ENCODE peak calls at places on chromosomes 3 and 15, in four cellular contexts. One of them, this sample, is unnamed.

GRCh38 chr3:123028233-123028828 is 768 bp upstream of the SEMA5B start:
- DNase-seq in PC-3: peak; percentile 80
- DNase-seq in GM23248: peak; percentile 84
- DNase-seq in SK-N-SH: peak; percentile 79
- DNase-seq in this sample: peak; percentile 88

GRCh38 chr3:122497425-122497824 is 17.3 kb downstream of the KPNA1 start:
- DNase-seq in GM23248: peak; percentile 94
- DNase-seq in SK-N-SH: no peak
- DNase-seq in PC-3: peak; percentile 95
- DNase-seq in this sample: no peak

GRCh38 chr3:53123953-53124352 is 6.3 kb downstream of the RFT1 start:
- DNase-seq in SK-N-SH: no peak
- DNase-seq in PC-3: no peak
- DNase-seq in GM23248: no peak
- DNase-seq in this sample: no peak

GRCh38 chr3:43995078-43995928 is 246.4 kb upstream of the TOPAZ1 start:
- DNase-seq in SK-N-SH: peak; percentile 80
- DNase-seq in PC-3: peak; percentile 50
- DNase-seq in GM23248: peak; percentile 70
- DNase-seq in this sample: peak; percentile 77

GRCh38 chr3:100073555-100074307 is 40.6 kb downstream of the FILIP1L start:
- DNase-seq in PC-3: no peak
- DNase-seq in GM23248: no peak
- DNase-seq in SK-N-SH: no peak
- DNase-seq in this sample: peak; percentile 58

GRCh38 chr3:38552364-38552763 is 56.2 kb downstream of the EXOG start:
- DNase-seq in PC-3: no peak
- DNase-seq in SK-N-SH: no peak
- DNase-seq in GM23248: no peak
- DNase-seq in this sample: no peak

GRCh38 chr15:79562538-79563298 is 130.6 kb downstream of the MINAR1 start:
- DNase-seq in SK-N-SH: no peak
- DNase-seq in PC-3: no peak
- DNase-seq in GM23248: peak; percentile 33
- DNase-seq in this sample: no peak

GRCh38 chr3:197525706-197526105 is 30.1 kb downstream of the BDH1 start:
- DNase-seq in SK-N-SH: no peak
- DNase-seq in PC-3: peak; percentile 53
- DNase-seq in GM23248: peak; percentile 32
- DNase-seq in this sample: no peak

GRCh38 chr3:114452176-114452744 is 158.4 kb downstream of the TIGIT start:
- DNase-seq in GM23248: no peak
- DNase-seq in PC-3: no peak
- DNase-seq in SK-N-SH: no peak
- DNase-seq in this sample: no peak

GRCh38 chr15:74335396-74335795 is 32.0 kb downstream of the CYP11A1 start:
- DNase-seq in SK-N-SH: no peak
- DNase-seq in GM23248: no peak
- DNase-seq in PC-3: no peak
- DNase-seq in this sample: no peak

GRCh38 chr15:40327338-40327917 is 3.9 kb downstream of the INAFM2 start:
- DNase-seq in SK-N-SH: no peak
- DNase-seq in GM23248: no peak
- DNase-seq in PC-3: no peak
- DNase-seq in this sample: peak; percentile 30

GRCh38 chr15:92277776-92278175 is 115.9 kb upstream of the ST8SIA2 start:
- DNase-seq in SK-N-SH: peak; percentile 50
- DNase-seq in PC-3: peak; percentile 35
- DNase-seq in GM23248: peak; percentile 48
- DNase-seq in this sample: peak; percentile 37

GRCh38 chr15:61701455-61701854 is 358.8 kb downstream of the VPS13C start:
- DNase-seq in GM23248: no peak
- DNase-seq in SK-N-SH: no peak
- DNase-seq in PC-3: no peak
- DNase-seq in this sample: no peak

GRCh38 chr3:149120051-149120972 is 9.1 kb upstream of the HPS3 start:
- DNase-seq in SK-N-SH: peak; percentile 65
- DNase-seq in GM23248: peak; percentile 78
- DNase-seq in PC-3: peak; percentile 86
- DNase-seq in this sample: peak; percentile 83

GRCh38 chr3:144286235-144286910 is 314.8 kb downstream of the DIPK2A start:
- DNase-seq in PC-3: no peak
- DNase-seq in GM23248: no peak
- DNase-seq in SK-N-SH: no peak
- DNase-seq in this sample: no peak

GRCh38 chr15:51861557-51862350 is 32.3 kb downstream of the TMOD3 start:
- DNase-seq in GM23248: no peak
- DNase-seq in SK-N-SH: no peak
- DNase-seq in PC-3: peak; percentile 20
- DNase-seq in this sample: no peak

GRCh38 chr15:92902723-92903587 is 2.8 kb downstream of the CHD2 start:
- DNase-seq in PC-3: peak; percentile 27
- DNase-seq in GM23248: peak; percentile 50
- DNase-seq in SK-N-SH: no peak
- DNase-seq in this sample: no peak

GRCh38 chr15:62254137-62254934 is 89.3 kb upstream of the C2CD4B start:
- DNase-seq in GM23248: peak; percentile 73
- DNase-seq in PC-3: peak; percentile 51
- DNase-seq in SK-N-SH: peak; percentile 76
- DNase-seq in this sample: peak; percentile 89

GRCh38 chr3:24623657-24624056 is 129.0 kb upstream of the THRB start:
- DNase-seq in GM23248: no peak
- DNase-seq in SK-N-SH: no peak
- DNase-seq in PC-3: no peak
- DNase-seq in this sample: no peak

GRCh38 chr3:102078864-102079808 is 229.8 kb downstream of the NFKBIZ start:
- DNase-seq in SK-N-SH: no peak
- DNase-seq in PC-3: peak; percentile 26
- DNase-seq in GM23248: no peak
- DNase-seq in this sample: peak; percentile 47

GRCh38 chr15:33655488-33655887 is 312.8 kb upstream of the CHRM5 start:
- DNase-seq in PC-3: no peak
- DNase-seq in GM23248: no peak
- DNase-seq in SK-N-SH: no peak
- DNase-seq in this sample: no peak

GRCh38 chr3:42151596-42152145 is 60.5 kb downstream of the TRAK1 start:
- DNase-seq in GM23248: peak; percentile 19
- DNase-seq in SK-N-SH: no peak
- DNase-seq in PC-3: peak; percentile 78
- DNase-seq in this sample: no peak

GRCh38 chr15:51907136-51907862 is 64.3 kb downstream of the LEO1 start:
- DNase-seq in SK-N-SH: no peak
- DNase-seq in PC-3: peak; percentile 98
- DNase-seq in GM23248: peak; percentile 61
- DNase-seq in this sample: peak; percentile 60

GRCh38 chr3:107373896-107374295 is 3.3 kb upstream of the CCDC54 start:
- DNase-seq in PC-3: no peak
- DNase-seq in GM23248: no peak
- DNase-seq in SK-N-SH: no peak
- DNase-seq in this sample: no peak

GRCh38 chr3:184770541-184770940 is 41.4 kb upstream of the VPS8 start:
- DNase-seq in GM23248: no peak
- DNase-seq in PC-3: no peak
- DNase-seq in SK-N-SH: no peak
- DNase-seq in this sample: no peak

GRCh38 chr3:16390581-16390980 is 122.9 kb downstream of the RFTN1 start:
- DNase-seq in GM23248: peak; percentile 51
- DNase-seq in SK-N-SH: no peak
- DNase-seq in PC-3: no peak
- DNase-seq in this sample: no peak

GRCh38 chr3:161474691-161475090 is 21.9 kb upstream of the OTOL1 start:
- DNase-seq in PC-3: no peak
- DNase-seq in SK-N-SH: no peak
- DNase-seq in GM23248: no peak
- DNase-seq in this sample: no peak

GRCh38 chr3:53595660-53596059 is 101.2 kb downstream of the CACNA1D start:
- DNase-seq in GM23248: no peak
- DNase-seq in SK-N-SH: no peak
- DNase-seq in PC-3: no peak
- DNase-seq in this sample: no peak

GRCh38 chr15:23595368-23595767 is 29.9 kb downstream of the MKRN3 start:
- DNase-seq in SK-N-SH: no peak
- DNase-seq in PC-3: no peak
- DNase-seq in GM23248: no peak
- DNase-seq in this sample: no peak

GRCh38 chr3:52083556-52084087 is 27.3 kb upstream of the DUSP7 start:
- DNase-seq in GM23248: no peak
- DNase-seq in SK-N-SH: no peak
- DNase-seq in PC-3: no peak
- DNase-seq in this sample: no peak

GRCh38 chr3:52084954-52085730 is 28.8 kb upstream of the DUSP7 start:
- DNase-seq in SK-N-SH: peak; percentile 58
- DNase-seq in GM23248: no peak
- DNase-seq in PC-3: no peak
- DNase-seq in this sample: peak; percentile 39

GRCh38 chr3:52085883-52086282 is 29.5 kb upstream of the DUSP7 start:
- DNase-seq in GM23248: no peak
- DNase-seq in PC-3: no peak
- DNase-seq in SK-N-SH: no peak
- DNase-seq in this sample: no peak

GRCh38 chr3:52082951-52083350 is 26.6 kb upstream of the DUSP7 start:
- DNase-seq in PC-3: no peak
- DNase-seq in SK-N-SH: no peak
- DNase-seq in GM23248: no peak
- DNase-seq in this sample: no peak

GRCh38 chr3:52084216-52084945 is 28.0 kb upstream of the DUSP7 start:
- DNase-seq in PC-3: no peak
- DNase-seq in SK-N-SH: no peak
- DNase-seq in GM23248: no peak
- DNase-seq in this sample: no peak
- TF ChIP-seq EZH2phosphoT487 in PC-3: no peak
- TF ChIP-seq EZH2phosphoT487 in SK-N-SH: no peak
- TF ChIP-seq EZH2phosphoT487 in GM23248: no peak
- TF ChIP-seq EZH2phosphoT487 in this sample: no peak

GRCh38 chr3:187737401-187738088 is 7.7 kb downstream of the BCL6 start:
- DNase-seq in GM23248: peak; percentile 87
- DNase-seq in SK-N-SH: peak; percentile 41
- DNase-seq in PC-3: peak; percentile 65
- DNase-seq in this sample: peak; percentile 65
- H3K4me1 ChIP-seq in GM23248: peaks cover 46% of the 10 kb centered on the region
- H3K4me1 ChIP-seq in SK-N-SH: peaks cover 31% of the 10 kb centered on the region
- H3K4me1 ChIP-seq in PC-3: peaks cover 31% of the 10 kb centered on the region
- H3K4me1 ChIP-seq in this sample: peaks cover 25% of the 10 kb centered on the region

DNA sequence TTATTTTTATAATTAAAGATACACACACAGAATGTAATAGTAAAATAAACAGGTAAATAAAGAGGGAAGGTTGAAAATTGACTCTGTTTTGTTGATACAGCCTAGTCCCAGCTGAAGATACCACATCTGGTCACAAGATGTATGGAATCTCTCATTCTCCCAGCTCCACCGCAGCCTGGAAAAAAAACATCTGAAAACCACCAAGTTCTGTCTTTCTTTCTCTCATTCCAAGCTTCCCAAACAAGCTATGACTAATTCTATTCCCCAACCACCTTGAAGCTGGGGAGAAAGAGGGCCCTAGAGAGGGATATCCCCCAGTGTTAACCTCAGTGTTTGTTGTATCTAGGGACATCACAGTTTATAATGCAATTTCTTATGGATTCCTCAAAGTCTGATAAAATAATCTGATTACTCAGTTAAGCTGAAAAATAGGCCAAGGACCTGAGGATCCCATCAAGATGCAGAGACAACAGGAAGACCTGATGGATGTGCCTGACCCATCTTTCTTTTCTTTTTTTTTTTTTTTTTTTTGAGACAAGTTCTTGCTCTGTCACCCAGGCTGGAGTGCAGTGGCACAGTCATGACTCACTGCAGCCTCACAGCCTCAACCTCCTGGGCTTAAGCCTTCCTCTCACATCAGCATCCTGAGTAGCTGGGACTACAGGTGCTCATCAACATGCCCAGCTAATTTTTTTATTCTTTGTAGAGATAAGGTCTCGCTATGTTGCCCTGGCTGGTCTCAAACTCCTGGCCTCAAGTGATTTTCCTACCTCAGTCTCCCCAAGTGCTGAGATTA is 38.1 kb downstream of the SRGAP3 start:
- DNase-seq in SK-N-SH: peak; percentile 36
- DNase-seq in GM23248: peak; percentile 65
- DNase-seq in PC-3: peak; percentile 55
- DNase-seq in this sample: no peak
- TF ChIP-seq EZH2phosphoT487 in SK-N-SH: no peak
- TF ChIP-seq EZH2phosphoT487 in GM23248: no peak
- TF ChIP-seq EZH2phosphoT487 in PC-3: no peak
- TF ChIP-seq EZH2phosphoT487 in this sample: no peak

GRCh38 chr3:152174876-152175575 is 93.7 kb upstream of the MBNL1 start:
- DNase-seq in GM23248: peak; percentile 34
- DNase-seq in PC-3: peak; percentile 54
- DNase-seq in SK-N-SH: no peak
- DNase-seq in this sample: no peak

GRCh38 chr3:152175576-152175883 is 93.2 kb upstream of the MBNL1 start:
- DNase-seq in GM23248: peak; percentile 87
- DNase-seq in PC-3: peak; percentile 94
- DNase-seq in SK-N-SH: no peak
- DNase-seq in this sample: no peak

GRCh38 chr3:152177757-152178156 is 91.0 kb upstream of the MBNL1 start:
- DNase-seq in GM23248: no peak
- DNase-seq in PC-3: no peak
- DNase-seq in SK-N-SH: no peak
- DNase-seq in this sample: no peak

GRCh38 chr3:152176998-152177397 is 91.7 kb upstream of the MBNL1 start:
- DNase-seq in GM23248: no peak
- DNase-seq in SK-N-SH: no peak
- DNase-seq in PC-3: no peak
- DNase-seq in this sample: no peak

DNA sequence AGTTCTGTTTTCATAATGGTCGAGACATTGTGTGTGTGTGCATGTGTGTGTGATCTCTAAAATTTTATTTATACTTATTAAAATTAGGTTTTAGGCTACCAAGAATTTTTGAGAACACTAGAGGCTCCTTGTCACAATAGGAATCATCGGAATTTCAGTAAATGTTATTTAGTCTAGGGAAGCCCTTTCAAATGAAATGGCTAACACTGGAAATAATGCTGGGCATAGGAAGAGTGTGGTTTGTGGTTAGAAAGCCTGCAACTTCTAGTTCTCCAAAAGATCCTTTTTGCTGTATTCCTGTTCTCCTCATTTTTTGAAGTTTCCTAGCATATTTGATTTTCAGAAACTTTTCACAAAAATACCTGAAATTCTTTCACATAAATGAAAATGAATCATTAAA is 92.5 kb upstream of the MBNL1 start:
- DNase-seq in SK-N-SH: no peak
- DNase-seq in GM23248: peak; percentile 36
- DNase-seq in PC-3: no peak
- DNase-seq in this sample: no peak
- H3K4me1 ChIP-seq in SK-N-SH: no peaks in the 10 kb centered on the region
- H3K4me1 ChIP-seq in GM23248: peaks cover 40% of the 10 kb centered on the region
- H3K4me1 ChIP-seq in PC-3: peaks cover 28% of the 10 kb centered on the region
- H3K4me1 ChIP-seq in this sample: no peaks in the 10 kb centered on the region

GRCh38 chr15:76994971-76995945 is at the start of gene PSTPIP1:
- DNase-seq in SK-N-SH: peak; percentile 87
- DNase-seq in PC-3: no peak
- DNase-seq in GM23248: peak; percentile 66
- DNase-seq in this sample: no peak
- TF ChIP-seq EZH2phosphoT487 in SK-N-SH: no peak
- TF ChIP-seq EZH2phosphoT487 in PC-3: no peak
- TF ChIP-seq EZH2phosphoT487 in GM23248: no peak
- TF ChIP-seq EZH2phosphoT487 in this sample: no peak